ENCODE peak calls at places on chromosomes 3 and 15, in four cellular contexts. One of them, this sample, is unnamed.
A peak's percentile ranks its signal among the peaks of the same experiment; 100 is the strongest.

GRCh38 chr3:176581589-176581988 is 615.7 kb downstream of the TBL1XR1 start:
- DNase-seq in A549: no peak
- DNase-seq in tibial nerve: no peak
- DNase-seq in transverse colon: no peak
- DNase-seq in this sample: no peak

GRCh38 chr3:38307599-38307998 is 25.5 kb downstream of the SLC22A14 start:
- DNase-seq in tibial nerve: no peak
- DNase-seq in A549: no peak
- DNase-seq in transverse colon: no peak
- DNase-seq in this sample: no peak

GRCh38 chr15:57562220-57562769 is 29.4 kb upstream of the MYZAP start:
- DNase-seq in transverse colon: no peak
- DNase-seq in A549: no peak
- DNase-seq in tibial nerve: no peak
- DNase-seq in this sample: no peak

GRCh38 chr3:146050700-146051099 is 110.3 kb downstream of the PLOD2 start:
- DNase-seq in A549: no peak
- DNase-seq in transverse colon: no peak
- DNase-seq in tibial nerve: no peak
- DNase-seq in this sample: no peak

GRCh38 chr3:39148116-39149058 is 5.0 kb downstream of the CSRNP1 start:
- DNase-seq in A549: no peak
- DNase-seq in tibial nerve: no peak
- DNase-seq in transverse colon: peak; percentile 52
- DNase-seq in this sample: peak; percentile 72

GRCh38 chr15:58423858-58424608 is 7.8 kb upstream of the LIPC start:
- DNase-seq in tibial nerve: no peak
- DNase-seq in A549: no peak
- DNase-seq in transverse colon: no peak
- DNase-seq in this sample: no peak

GRCh38 chr15:87752250-87752951 is 504.1 kb downstream of the NTRK3 start:
- DNase-seq in tibial nerve: peak; percentile 36
- DNase-seq in A549: peak; percentile 66
- DNase-seq in transverse colon: no peak
- DNase-seq in this sample: no peak

GRCh38 chr15:88647362-88648105 is 8.7 kb downstream of the ISG20 start:
- DNase-seq in tibial nerve: no peak
- DNase-seq in A549: no peak
- DNase-seq in transverse colon: peak; percentile 50
- DNase-seq in this sample: peak; percentile 49

GRCh38 chr3:101065962-101066361 is 72.7 kb upstream of the ABI3BP start:
- DNase-seq in A549: peak; percentile 85
- DNase-seq in tibial nerve: no peak
- DNase-seq in transverse colon: no peak
- DNase-seq in this sample: no peak

GRCh38 chr3:190173426-190173825 is 52.7 kb upstream of the P3H2 start:
- DNase-seq in transverse colon: no peak
- DNase-seq in A549: no peak
- DNase-seq in tibial nerve: no peak
- DNase-seq in this sample: no peak

DNA sequence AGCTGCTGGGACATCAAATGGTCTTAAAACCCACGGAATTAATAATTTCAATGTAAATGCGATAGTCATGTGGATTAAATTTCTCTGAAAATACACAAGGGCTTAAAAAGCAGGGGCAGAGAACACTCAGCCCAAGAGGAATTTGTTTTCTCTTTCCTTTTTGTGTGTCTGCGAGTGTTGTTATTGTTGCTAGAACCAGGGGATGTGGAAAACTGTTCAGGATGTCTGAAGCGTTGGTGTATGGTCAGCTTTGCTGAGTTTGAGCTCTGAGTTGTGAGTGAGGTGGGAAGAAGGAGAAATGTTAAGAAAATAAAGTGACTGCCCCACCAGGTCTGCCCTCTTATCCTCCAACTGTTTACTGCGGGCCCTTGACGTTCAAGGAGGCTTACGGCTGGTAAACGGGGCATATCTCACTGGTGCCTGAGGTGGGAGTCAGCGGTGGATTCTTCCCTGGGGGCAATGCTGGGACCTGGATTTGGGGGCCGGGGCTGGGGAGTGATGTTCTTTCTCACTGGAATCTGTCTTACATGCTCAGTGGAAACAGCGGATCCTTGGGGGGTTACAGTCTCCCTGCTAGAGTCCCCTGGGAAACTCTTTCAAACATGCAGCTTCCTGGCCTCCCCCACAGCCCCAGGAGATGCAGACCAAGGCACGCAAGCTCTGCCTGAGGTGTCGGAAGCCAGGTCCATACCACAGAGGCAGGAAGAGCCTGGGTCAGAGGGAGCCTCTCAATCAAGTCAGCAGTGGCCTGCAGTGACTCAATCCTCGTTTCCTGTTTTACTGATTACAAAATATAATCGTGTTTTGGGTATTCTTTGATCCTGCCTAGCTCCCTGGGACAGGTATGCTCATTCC is 41.8 kb downstream of the ITGA11 start:
- DNase-seq in A549: no peak
- DNase-seq in transverse colon: no peak
- DNase-seq in tibial nerve: no peak
- DNase-seq in this sample: peak; percentile 21
- TF ChIP-seq POLR2A in A549: no peak
- TF ChIP-seq POLR2A in transverse colon: no peak
- TF ChIP-seq POLR2A in tibial nerve: no peak
- TF ChIP-seq POLR2A in this sample: no peak

GRCh38 chr15:45138814-45139765 is 9.3 kb downstream of the DUOX1 start:
- DNase-seq in tibial nerve: no peak
- DNase-seq in transverse colon: no peak
- DNase-seq in A549: no peak
- DNase-seq in this sample: no peak

GRCh38 chr15:45134682-45135604 is 5.1 kb downstream of the DUOX1 start:
- DNase-seq in A549: no peak
- DNase-seq in tibial nerve: no peak
- DNase-seq in transverse colon: peak; percentile 51
- DNase-seq in this sample: no peak

GRCh38 chr15:45137703-45138102 is 7.9 kb downstream of the DUOX1 start:
- DNase-seq in A549: no peak
- DNase-seq in transverse colon: no peak
- DNase-seq in tibial nerve: no peak
- DNase-seq in this sample: no peak

GRCh38 chr15:45134046-45134445 is 4.3 kb downstream of the DUOX1 start:
- DNase-seq in tibial nerve: no peak
- DNase-seq in A549: no peak
- DNase-seq in transverse colon: no peak
- DNase-seq in this sample: no peak

GRCh38 chr15:45136378-45136764 is 6.6 kb downstream of the DUOX1 start:
- DNase-seq in tibial nerve: no peak
- DNase-seq in A549: no peak
- DNase-seq in transverse colon: no peak
- DNase-seq in this sample: no peak
- TF ChIP-seq CTCF in tibial nerve: no peak
- TF ChIP-seq CTCF in A549: no peak
- TF ChIP-seq CTCF in transverse colon: no peak
- TF ChIP-seq CTCF in this sample: no peak

GRCh38 chr3:58237238-58237939 is at the start of gene ABHD6:
- DNase-seq in transverse colon: peak; percentile 82
- DNase-seq in A549: peak; percentile 61
- DNase-seq in tibial nerve: peak; percentile 65
- DNase-seq in this sample: peak; percentile 78
- TF ChIP-seq POLR2A in transverse colon: no peak
- TF ChIP-seq POLR2A in A549: peak; percentile 24
- TF ChIP-seq POLR2A in tibial nerve: peak; percentile 29
- TF ChIP-seq POLR2A in this sample: peak; percentile 38

GRCh38 chr3:187005827-187006481 is 75.6 kb downstream of the ST6GAL1 start:
- DNase-seq in tibial nerve: no peak
- DNase-seq in A549: no peak
- DNase-seq in transverse colon: no peak
- DNase-seq in this sample: peak; percentile 48
- TF ChIP-seq CTCF in tibial nerve: no peak
- TF ChIP-seq CTCF in A549: no peak
- TF ChIP-seq CTCF in transverse colon: no peak
- TF ChIP-seq CTCF in this sample: no peak

This sample was measured in Peyer's patch.